ENCODE peak calls at places on chromosomes 16 and 17, in six cellular contexts. T, O, L, G, Y and S are unnamed samples.
A peak's percentile ranks its signal among the peaks of the same experiment; 100 is the strongest.

GRCh38 chr16:68356249-68356918 is 45.6 kb downstream of the PRMT7 start:
- DNase-seq in L (peak; percentile 83), Y (no peak), T (peak; percentile 77), G (no peak), O (no peak), S (no peak)

GRCh38 chr17:76166168-76166567 is 25.1 kb upstream of the FOXJ1 start:
- DNase-seq in O (no peak), T (no peak), Y (no peak), L (no peak), G (no peak), S (no peak)

GRCh38 chr16:65032397-65032796 is 89.5 kb downstream of the CDH11 start:
- DNase-seq in L (no peak), T (no peak), O (peak; percentile 8), Y (no peak), G (no peak), S (no peak)

GRCh38 chr16:57600048-57600835 is 28.2 kb upstream of the ADGRG1 start:
- DNase-seq in T (peak; percentile 70), Y (no peak), O (peak; percentile 70), G (peak; percentile 75), L (peak; percentile 53), S (no peak)

GRCh38 chr16:30472328-30472942 is at the start of gene ITGAL:
- DNase-seq in T (peak; percentile 25), Y (no peak), L (peak; percentile 81), G (no peak), O (no peak), S (no peak)

GRCh38 chr16:29117631-29118030 is 132.8 kb downstream of the LAT start:
- DNase-seq in G (no peak), O (no peak), Y (no peak), L (no peak), T (no peak), S (no peak)

GRCh38 chr17:13086142-13086769 is 68.4 kb upstream of the ELAC2 start:
- DNase-seq in Y (no peak), L (no peak), O (no peak), G (no peak), T (no peak), S (no peak)

GRCh38 chr17:58529275-58529674 is 14.8 kb upstream of the MTMR4 start:
- DNase-seq in Y (no peak), O (no peak), T (peak; percentile 54), G (no peak), L (no peak), S (no peak)

GRCh38 chr17:37259030-37259735 is 116.6 kb upstream of the C17orf78 start:
- DNase-seq in T (no peak), O (no peak), L (no peak), Y (no peak), G (no peak), S (peak; percentile 70)

GRCh38 chr17:48843172-48843900 is 12.5 kb downstream of the CALCOCO2 start:
- DNase-seq in O (peak; percentile 22), G (no peak), Y (no peak), L (no peak), T (no peak), S (no peak)

GRCh38 chr17:233473-233941 is 52.1 kb upstream of the DOC2B start:
- DNase-seq in Y (peak; percentile 10), O (no peak), L (peak; percentile 20), T (peak; percentile 9), G (no peak), S (no peak)

GRCh38 chr16:83475108-83475507 is 332.7 kb upstream of the HSBP1 start:
- DNase-seq in T (no peak), G (no peak), O (no peak), L (no peak), Y (no peak), S (no peak)

GRCh38 chr17:18120461-18121053 is 12.0 kb downstream of the MYO15A start:
- DNase-seq in O (no peak), T (no peak), Y (no peak), L (no peak), G (no peak), S (no peak)

GRCh38 chr16:5516115-5516514 is 418.5 kb upstream of the EEF2KMT start:
- DNase-seq in O (no peak), L (no peak), T (no peak), G (no peak), Y (no peak), S (no peak)

GRCh38 chr17:18251204-18251603 is 7.3 kb downstream of the FLII start:
- DNase-seq in T (no peak), O (no peak), G (no peak), Y (no peak), L (no peak), S (no peak)

GRCh38 chr16:81008151-81008789 is 1.3 kb downstream of the CENPN start:
- DNase-seq in Y (no peak), G (no peak), O (no peak), L (no peak), T (no peak), S (peak; percentile 0)

GRCh38 chr16:942436-943060 is 28.2 kb downstream of the LMF1 start:
- DNase-seq in G (no peak), L (no peak), O (no peak), T (no peak), Y (no peak), S (no peak)

GRCh38 chr16:58031016-58031800 is 5.7 kb downstream of the MMP15 start:
- DNase-seq in O (no peak), T (no peak), G (no peak), L (no peak), Y (no peak), S (no peak)

GRCh38 chr17:49086316-49086605 is 46.3 kb upstream of the B4GALNT2 start:
- DNase-seq in O (no peak), L (no peak), T (no peak), Y (no peak), G (no peak), S (no peak)

GRCh38 chr17:80152057-80152831 is 5.3 kb upstream of the EIF4A3 start:
- DNase-seq in L (no peak), Y (peak; percentile 35), O (no peak), G (no peak), T (no peak), S (no peak)

GRCh38 chr16:30784215-30784614 is 2.8 kb downstream of the ZNF629 start:
- DNase-seq in G (no peak), L (no peak), O (no peak), T (no peak), Y (no peak), S (no peak)

GRCh38 chr16:75588716-75589115 is 22.5 kb downstream of the GABARAPL2 start:
- DNase-seq in Y (no peak), G (no peak), T (no peak), L (no peak), O (no peak), S (no peak)

GRCh38 chr17:2940352-2940751 is 123.1 kb downstream of the OR1D5 start:
- DNase-seq in L (no peak), T (no peak), O (no peak), Y (peak; percentile 26), G (peak; percentile 53), S (no peak)

GRCh38 chr16:860891-861290 is 60.4 kb upstream of the GNG13 start:
- DNase-seq in O (no peak), G (no peak), Y (no peak), L (no peak), T (no peak), S (no peak)

GRCh38 chr17:15377608-15378007 is 36.2 kb upstream of the TEKT3 start:
- DNase-seq in G (peak; percentile 2), Y (no peak), T (no peak), O (no peak), L (no peak), S (no peak)

GRCh38 chr16:600781-601180 is 10.9 kb downstream of the RAB40C start:
- DNase-seq in O (no peak), Y (no peak), G (no peak), L (no peak), T (no peak), S (no peak)

GRCh38 chr16:54318941-54319340 is 32.4 kb upstream of the IRX3 start:
- DNase-seq in G (no peak), Y (no peak), T (no peak), O (no peak), L (no peak), S (peak; percentile 20)

GRCh38 chr16:4317471-4318170 is 1.8 kb downstream of the GLIS2 start:
- DNase-seq in Y (peak; percentile 70), G (peak; percentile 65), L (no peak), O (peak; percentile 50), T (peak; percentile 71), S (no peak)

GRCh38 chr17:45143767-45144198 is 4.5 kb upstream of the HEXIM1 start:
- DNase-seq in G (peak; percentile 44), T (peak; percentile 93), O (no peak), L (peak; percentile 50), Y (peak; percentile 96), S (peak; percentile 74)

GRCh38 chr17:41873559-41874292 is 8.5 kb upstream of the KLHL11 start:
- DNase-seq in Y (no peak), O (no peak), T (no peak), L (no peak), G (no peak), S (no peak)
- TF ChIP-seq CTCF in Y (no peak), O (no peak), T (no peak), L (no peak), G (no peak), S (no peak)

GRCh38 chr17:30805944-30806456 is 18.5 kb downstream of the CRLF3 start:
- DNase-seq in G (no peak), T (no peak), O (no peak), Y (no peak), L (no peak), S (no peak)
- TF ChIP-seq CTCF in G (no peak), T (no peak), O (no peak), Y (no peak), L (peak; percentile 19), S (peak; percentile 46)

GRCh38 chr17:41870627-41871026 is 5.4 kb upstream of the KLHL11 start:
- DNase-seq in Y (no peak), O (no peak), T (no peak), L (no peak), G (no peak), S (no peak)
- TF ChIP-seq CTCF in Y (no peak), O (no peak), T (no peak), L (no peak), G (no peak), S (no peak)

GRCh38 chr17:69208640-69209039 is 20.0 kb downstream of the ABCA10 start:
- DNase-seq in L (no peak), T (no peak), G (no peak), O (no peak), Y (no peak), S (no peak)

GRCh38 chr17:69218986-69219385 is 9.6 kb downstream of the ABCA10 start:
- DNase-seq in L (no peak), O (peak; percentile 16), T (no peak), Y (no peak), G (no peak), S (peak; percentile 33)

DNA sequence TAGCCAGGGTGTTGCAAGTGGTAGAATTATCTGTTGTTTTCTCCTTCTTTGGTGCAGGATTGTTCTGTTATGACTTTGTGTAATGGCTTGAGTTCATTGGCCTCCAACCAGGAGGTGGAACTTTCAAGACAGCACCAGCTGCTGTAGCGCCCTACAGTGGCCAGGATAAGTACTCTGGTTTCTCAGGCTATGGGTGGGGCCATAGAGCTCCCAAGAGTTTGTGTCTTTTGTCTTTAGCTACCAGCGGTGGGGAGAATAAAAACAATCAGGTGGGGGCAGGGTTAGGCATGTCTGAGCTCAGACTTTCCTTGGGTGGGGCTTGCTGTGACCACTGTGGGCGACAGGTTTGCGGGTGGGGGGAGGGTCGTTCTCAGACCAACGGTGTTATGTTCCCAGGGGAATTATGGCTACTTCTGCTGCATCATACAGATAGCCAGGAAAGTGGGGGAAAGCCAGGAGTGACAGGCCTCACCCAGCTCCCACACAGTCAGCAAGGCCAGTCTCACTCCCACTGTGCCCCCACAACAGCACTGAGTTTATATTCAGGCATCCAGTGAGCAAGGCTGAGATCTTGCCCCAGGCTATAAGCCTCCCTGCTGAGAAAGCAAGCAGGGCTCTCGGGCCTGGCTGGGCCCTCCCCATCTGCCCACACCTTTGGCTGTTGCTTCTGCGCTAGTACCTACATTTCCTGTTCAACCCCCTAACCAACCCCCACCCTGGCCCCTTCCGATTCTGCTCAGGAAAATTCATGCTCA is 15.4 kb downstream of the ABCA10 start:
- DNase-seq in G (no peak), L (no peak), Y (no peak), T (no peak), O (peak; percentile 47), S (no peak)
- TF ChIP-seq CTCF in G (no peak), L (no peak), Y (no peak), T (no peak), O (no peak), S (no peak)